ENCODE peak calls at places on chromosomes 11 and 22, in five cellular contexts. E is NB4, G is MM.1S, K is cardiac fibroblast, F is choroid plexus epithelial cell. N is an unnamed sample.

GRCh38 chr11:1782026-1782696 is 18.4 kb upstream of the CTSD start:
- DNase-seq in G (no peak), E (peak), K (no peak), F (no peak), N (no peak)

GRCh38 chr11:122235615-122236014 is 119.6 kb upstream of the BLID start:
- DNase-seq in G (no peak), K (peak), F (peak), E (no peak), N (no peak)

GRCh38 chr11:84558085-84558905 is 1068.8 kb downstream of the DLG2 start:
- DNase-seq in F (peak), G (peak), E (peak), K (peak), N (peak)

GRCh38 chr11:120554771-120555432 is 43.4 kb downstream of the GRIK4 start:
- DNase-seq in E (peak), F (peak), G (peak), K (peak), N (peak)

GRCh38 chr11:61480261-61480660 is 28.3 kb upstream of the LRRC10B start:
- DNase-seq in E (no peak), F (no peak), G (no peak), K (no peak), N (no peak)

GRCh38 chr22:24200616-24201212 is 19.4 kb downstream of the SUSD2 start:
- DNase-seq in K (peak), F (peak), E (no peak), G (no peak), N (no peak)

GRCh38 chr11:107014871-107015270 is 3.4 kb downstream of the GUCY1A2 start:
- DNase-seq in G (no peak), K (peak), E (no peak), F (peak), N (no peak)

GRCh38 chr11:6438979-6439571 is 1.7 kb downstream of the HPX start:
- DNase-seq in F (peak), K (peak), E (peak), G (peak), N (peak)

GRCh38 chr11:115711021-115711420 is 206.8 kb upstream of the CADM1 start:
- DNase-seq in G (no peak), K (no peak), E (peak), F (no peak), N (no peak)

GRCh38 chr11:57496109-57496820 is 19.2 kb downstream of the SLC43A1 start:
- DNase-seq in E (no peak), K (no peak), F (no peak), G (no peak), N (no peak)

GRCh38 chr11:2593393-2593950 is 106.3 kb downstream of the KCNQ1OT1 start:
- DNase-seq in F (no peak), K (no peak), G (no peak), E (no peak), N (no peak)

GRCh38 chr11:117366183-117366582 is 38.5 kb downstream of the CEP164 start:
- DNase-seq in E (no peak), K (no peak), F (no peak), G (no peak), N (no peak)

GRCh38 chr22:38272373-38273134 is at the start of gene TMEM184B:
- DNase-seq in E (peak), F (peak), K (peak), G (peak), N (peak)

GRCh38 chr11:113571531-113571930 is 96.3 kb upstream of the DRD2 start:
- DNase-seq in F (no peak), E (no peak), G (no peak), K (no peak), N (no peak)

GRCh38 chr22:46055176-46055850 is 78.4 kb upstream of the WNT7B start:
- DNase-seq in E (no peak), K (no peak), G (no peak), F (no peak), N (no peak)

GRCh38 chr11:27385245-27385644 is 22.2 kb upstream of the CCDC34 start:
- DNase-seq in G (no peak), E (no peak), K (peak), F (peak), N (no peak)

GRCh38 chr11:66421492-66422205 is 814 bp downstream of the NPAS4 start:
- DNase-seq in G (peak), E (peak), K (peak), F (peak), N (peak)
- H3K4me3 ChIP-seq in G (no peak), E (no peak), K (no peak), F (no peak), N (no peak)

GRCh38 chr22:34736081-34736480 is 329.9 kb upstream of the ISX start:
- DNase-seq in G (no peak), F (no peak), E (no peak), K (no peak), N (no peak)
- H3K4me3 ChIP-seq in G (no peak), F (no peak), E (no peak), K (no peak), N (no peak)

GRCh38 chr11:75530577-75530976 is 4.8 kb upstream of the GDPD5 start:
- DNase-seq in E (no peak), F (no peak), G (no peak), K (no peak), N (no peak)
- H3K4me3 ChIP-seq in E (no peak), F (no peak), G (no peak), K (no peak), N (no peak)

DNA sequence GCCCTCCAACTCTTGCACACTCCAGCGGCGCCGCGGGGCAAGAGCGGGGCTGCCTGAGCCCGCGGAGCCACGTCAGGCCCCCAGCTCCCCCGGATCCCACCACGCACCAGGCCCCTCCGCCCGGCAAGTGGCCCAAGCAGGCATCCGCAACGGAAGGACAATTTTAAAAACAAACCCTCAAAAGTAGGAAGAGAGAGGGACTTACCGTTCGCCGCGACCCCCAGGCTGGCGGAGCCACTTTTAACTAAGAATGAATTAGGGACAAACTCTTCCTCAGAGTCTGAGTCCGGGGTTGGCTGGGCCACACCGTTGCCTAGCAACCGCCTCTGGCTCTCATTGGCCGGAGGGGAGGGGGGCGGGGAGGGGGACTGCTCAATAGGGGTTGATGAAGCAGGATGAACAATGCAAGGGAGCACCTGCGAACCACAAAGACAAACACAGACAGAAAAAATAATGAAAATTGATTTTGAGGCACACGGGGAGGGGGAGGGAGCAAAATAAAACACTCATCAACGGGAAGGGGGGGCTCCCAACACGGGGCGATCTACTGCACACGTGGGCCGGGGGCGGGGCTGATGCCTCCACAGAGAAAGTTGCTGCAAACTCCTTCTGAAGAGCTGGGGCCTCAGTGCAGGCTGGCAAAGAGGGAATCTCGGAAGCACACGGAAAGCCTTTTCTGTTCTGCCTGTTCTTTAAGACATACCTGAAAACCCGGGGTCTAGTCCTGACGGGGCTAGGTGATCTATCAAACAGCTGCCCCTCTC is 387.5 kb upstream of the NARS2 start:
- DNase-seq in F (peak), K (peak), E (peak), G (no peak), N (peak)
- H3K4me3 ChIP-seq in F (no peak), K (no peak), E (no peak), G (no peak), N (no peak)

GRCh38 chr11:64409278-64409677 is 50.3 kb downstream of the RPS6KA4 start:
- DNase-seq in G (no peak), E (no peak), F (no peak), K (no peak), N (no peak)

GRCh38 chr11:64407221-64407620 is 48.3 kb downstream of the RPS6KA4 start:
- DNase-seq in G (no peak), F (no peak), E (no peak), K (no peak), N (no peak)

GRCh38 chr11:64406221-64406946 is 47.4 kb downstream of the RPS6KA4 start:
- DNase-seq in E (no peak), K (peak), G (no peak), F (peak), N (no peak)

GRCh38 chr11:64409707-64410395 is 50.9 kb downstream of the RPS6KA4 start:
- DNase-seq in E (no peak), F (peak), K (peak), G (no peak), N (no peak)

GRCh38 chr11:64407630-64408029 is 48.7 kb downstream of the RPS6KA4 start:
- DNase-seq in G (no peak), K (no peak), E (no peak), F (no peak), N (no peak)
- H3K4me3 ChIP-seq in G (no peak), K (no peak), E (no peak), F (no peak), N (no peak)

DNA sequence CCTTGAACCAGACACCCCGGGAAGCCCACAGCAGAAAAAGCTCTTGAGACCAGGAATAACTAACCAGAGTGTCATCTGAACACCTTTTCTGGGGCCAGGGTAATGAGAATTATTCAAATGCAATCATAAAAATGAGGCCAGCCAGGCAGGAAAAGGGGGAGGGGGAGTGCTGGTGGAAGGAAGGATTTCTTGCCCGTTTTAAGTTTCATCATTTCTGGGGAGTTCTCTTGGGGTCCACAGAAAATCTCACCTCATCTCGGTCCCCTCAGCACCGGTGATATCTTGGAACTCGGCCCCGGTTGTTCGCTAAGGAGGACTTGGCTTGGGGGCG is 495 bp upstream of the PKNOX2 start:
- DNase-seq in E (no peak), G (no peak), F (no peak), K (no peak), N (no peak)
- H3K4me3 ChIP-seq in E (no peak), G (no peak), F (peak), K (peak), N (no peak)

GRCh38 chr11:66717925-66718319 is 11.1 kb downstream of the SPTBN2 start:
- DNase-seq in F (no peak), G (no peak), E (no peak), K (no peak), N (no peak)

GRCh38 chr11:66720223-66720898 is 8.7 kb downstream of the SPTBN2 start:
- DNase-seq in E (peak), G (no peak), K (peak), F (peak), N (peak)

GRCh38 chr11:66719111-66719872 is 9.7 kb downstream of the SPTBN2 start:
- DNase-seq in E (no peak), G (no peak), F (no peak), K (no peak), N (no peak)

GRCh38 chr11:66720899-66721470 is 8.0 kb downstream of the SPTBN2 start:
- DNase-seq in G (no peak), K (no peak), E (no peak), F (no peak), N (no peak)

DNA sequence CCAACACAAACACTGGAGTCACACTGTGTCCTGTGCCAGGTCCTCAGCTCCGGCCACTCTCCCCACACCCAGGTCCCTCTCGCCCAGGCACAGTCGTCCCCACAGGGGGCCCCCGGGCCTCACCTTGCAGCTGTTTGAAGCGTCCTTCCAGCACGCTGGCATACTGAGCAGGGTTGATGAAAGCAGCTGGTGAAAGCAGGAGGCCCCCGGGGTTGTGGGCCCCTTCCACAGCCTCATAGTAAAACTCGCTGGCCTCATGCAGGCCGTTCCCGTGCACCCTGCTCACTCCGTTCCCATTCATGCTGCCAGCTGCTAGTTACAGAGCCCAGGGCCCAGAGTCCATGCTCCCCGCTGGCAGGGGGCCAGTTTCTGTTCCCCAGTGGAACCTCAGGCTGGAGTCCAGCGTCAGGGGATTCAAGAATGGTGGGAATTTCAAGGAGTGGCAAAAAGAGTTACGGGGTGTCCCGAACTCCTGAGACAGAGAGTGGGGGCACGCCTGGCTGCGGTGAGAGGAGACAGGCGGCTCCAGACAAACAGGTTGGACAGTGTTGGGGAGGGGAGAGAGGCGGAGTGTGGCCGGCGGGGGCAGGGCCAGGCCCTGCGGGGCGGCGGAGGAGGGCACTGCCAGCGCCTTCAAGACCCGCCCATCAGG is 10.6 kb downstream of the SPTBN2 start:
- DNase-seq in E (no peak), K (no peak), F (no peak), G (no peak), N (no peak)
- H3K4me3 ChIP-seq in E (no peak), K (no peak), F (no peak), G (no peak), N (no peak)